ENCODE peak calls at places on chromosomes 16 and 17, in nine cellular contexts. O is IMR-90, B is breast epithelium, V is aorta, R is lung, F is pancreas, A is dorsolateral prefrontal cortex, Q is ascending aorta, H is brain microvascular endothelial cell. G is an unnamed sample.

GRCh38 chr16:85403693-85404092 is 209.4 kb upstream of the GSE1 start:
- DNase-seq in O (no peak), B (no peak), V (peak; percentile 22), R (no peak), F (peak; percentile 6), A (no peak), Q (no peak), H (no peak), G (no peak)

GRCh38 chr17:76188213-76189060 is 47.4 kb upstream of the FOXJ1 start:
- DNase-seq in O (peak; percentile 13), B (no peak), V (no peak), R (no peak), F (no peak), A (no peak), Q (no peak), H (no peak), G (no peak)

GRCh38 chr17:77374170-77374936 is 233.6 kb downstream of the SEC14L1 start:
- DNase-seq in O (peak; percentile 86), B (peak; percentile 75), V (peak; percentile 93), R (peak; percentile 80), F (peak; percentile 64), A (peak; percentile 79), Q (peak; percentile 92), H (peak; percentile 64), G (no peak)

GRCh38 chr16:88545781-88546180 is 24.4 kb upstream of the ZC3H18 start:
- DNase-seq in O (no peak), B (no peak), V (no peak), R (no peak), F (no peak), A (no peak), Q (no peak), H (no peak), G (no peak)

GRCh38 chr17:81940538-81941483 is 3.7 kb upstream of the PYCR1 start:
- DNase-seq in O (no peak), B (no peak), V (no peak), R (no peak), F (no peak), A (no peak), Q (no peak), H (no peak), G (no peak)

GRCh38 chr16:17370233-17371013 is 100.3 kb downstream of the XYLT1 start:
- DNase-seq in O (peak; percentile 69), B (no peak), V (no peak), R (no peak), F (no peak), A (no peak), Q (no peak), H (no peak), G (peak; percentile 84)

GRCh38 chr17:67801626-67802175 is 23.6 kb upstream of the BPTF start:
- DNase-seq in O (no peak), B (no peak), V (no peak), R (no peak), F (no peak), A (no peak), Q (no peak), H (no peak), G (no peak)

GRCh38 chr17:34769899-34770298 is 190.5 kb downstream of the TMEM132E start:
- DNase-seq in O (no peak), B (no peak), V (no peak), R (no peak), F (no peak), A (no peak), Q (no peak), H (no peak), G (no peak)

GRCh38 chr16:47524007-47524405 is 62.9 kb downstream of the PHKB start:
- DNase-seq in O (no peak), B (no peak), V (no peak), R (no peak), F (no peak), A (no peak), Q (no peak), H (no peak), G (no peak)

GRCh38 chr16:47519543-47519942 is 58.4 kb downstream of the PHKB start:
- DNase-seq in O (no peak), B (no peak), V (no peak), R (no peak), F (no peak), A (no peak), Q (no peak), H (no peak), G (no peak)

GRCh38 chr16:47519037-47519436 is 57.9 kb downstream of the PHKB start:
- DNase-seq in O (peak; percentile 31), B (no peak), V (no peak), R (no peak), F (no peak), A (no peak), Q (no peak), H (no peak), G (no peak)

GRCh38 chr16:47523342-47524006 is 62.3 kb downstream of the PHKB start:
- DNase-seq in O (no peak), B (no peak), V (no peak), R (no peak), F (no peak), A (no peak), Q (no peak), H (no peak), G (no peak)

DNA sequence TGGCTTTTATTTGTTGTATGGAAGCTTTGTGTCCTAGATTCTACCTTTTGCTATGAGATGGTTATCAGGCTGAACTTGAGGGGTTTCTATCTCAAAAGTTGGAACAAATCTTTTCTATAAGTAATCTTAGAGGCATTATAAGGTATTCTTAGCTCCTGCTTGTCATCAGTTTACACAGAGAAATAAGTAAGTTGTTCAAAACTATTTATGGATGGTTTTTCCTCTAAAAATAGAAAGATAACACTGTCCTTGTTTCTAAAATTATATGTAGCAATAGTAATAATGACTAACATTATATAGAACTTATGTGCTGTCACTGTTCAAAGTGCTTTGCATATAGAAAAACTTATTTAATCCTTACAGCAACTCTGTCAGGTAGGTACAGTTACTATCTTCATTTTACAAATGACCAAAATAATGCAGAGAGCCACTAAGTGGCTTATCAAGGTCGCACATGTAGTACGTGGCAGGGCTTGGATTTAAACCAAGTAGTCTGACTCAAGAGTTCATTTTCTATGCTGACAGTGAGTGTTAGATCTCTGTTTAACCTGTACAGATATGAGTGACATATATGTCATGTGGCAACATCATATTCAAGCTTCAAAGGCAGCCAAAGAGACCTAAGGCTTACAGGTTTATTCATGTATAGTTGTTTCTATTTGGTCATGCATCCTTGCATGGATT is 59.0 kb downstream of the PHKB start:
- DNase-seq in O (no peak), B (no peak), V (no peak), R (no peak), F (no peak), A (no peak), Q (no peak), H (no peak), G (no peak)
- H3K4me3 ChIP-seq in O (no peak overlapping the region), B (no peak overlapping the region), V (no peak overlapping the region), R (no peak overlapping the region), F (no peak overlapping the region), A (no peak overlapping the region), Q (no peak overlapping the region), H (no peak overlapping the region), G (no peak overlapping the region)

GRCh38 chr16:71357681-71358080 is 842 bp upstream of the CALB2 start:
- DNase-seq in O (no peak), B (no peak), V (no peak), R (no peak), F (no peak), A (no peak), Q (no peak), H (no peak), G (no peak)

GRCh38 chr16:71354156-71354555 is 4.4 kb upstream of the CALB2 start:
- DNase-seq in O (no peak), B (no peak), V (no peak), R (no peak), F (no peak), A (no peak), Q (no peak), H (no peak), G (no peak)

GRCh38 chr16:71353736-71354135 is 4.8 kb upstream of the CALB2 start:
- DNase-seq in O (no peak), B (no peak), V (no peak), R (no peak), F (no peak), A (no peak), Q (no peak), H (no peak), G (no peak)

GRCh38 chr16:71358464-71359031 is at the start of gene CALB2:
- DNase-seq in O (peak; percentile 20), B (peak; percentile 67), V (peak; percentile 66), R (peak; percentile 50), F (peak; percentile 75), A (peak; percentile 46), Q (peak; percentile 75), H (peak; percentile 24), G (peak; percentile 77)

DNA sequence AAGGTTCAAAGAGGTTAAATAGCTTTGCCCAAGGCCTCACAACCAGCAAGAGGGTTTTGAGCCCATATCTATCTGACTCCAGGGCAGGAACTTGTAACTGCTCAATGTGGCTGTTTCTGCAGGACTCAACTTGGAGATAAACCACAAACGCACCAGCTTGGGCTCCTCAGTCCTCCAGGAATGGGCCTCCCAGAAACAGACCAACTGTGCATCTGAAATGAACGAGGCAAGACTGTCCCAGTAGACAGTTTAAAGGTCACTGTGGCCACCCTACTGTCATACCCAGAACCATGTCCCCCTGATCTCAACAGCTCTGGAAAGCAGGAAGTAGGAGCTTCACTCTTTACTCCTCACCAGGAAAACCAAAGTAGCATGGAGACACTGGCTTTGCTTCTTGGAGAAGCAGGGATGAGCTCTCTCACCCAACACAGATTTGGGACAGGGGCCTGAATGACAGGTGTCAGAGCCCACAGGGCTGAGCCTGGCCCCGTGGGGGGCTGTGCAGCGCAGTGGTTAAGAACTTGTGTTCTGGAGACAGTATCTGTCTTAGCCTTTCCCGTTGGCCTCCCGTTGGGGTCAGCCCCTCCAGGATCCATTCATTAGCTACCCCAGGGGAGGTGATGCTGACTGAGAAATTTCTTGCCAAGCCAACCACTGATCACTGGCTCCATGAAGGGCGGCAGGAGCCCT is 2.3 kb upstream of the CALB2 start:
- DNase-seq in O (no peak), B (no peak), V (no peak), R (no peak), F (no peak), A (no peak), Q (no peak), H (no peak), G (no peak)
- H3K27me3 ChIP-seq in O (peaks cover 20% of the 10 kb centered on the region), B (peaks cover 8% of the 10 kb centered on the region), V (no peaks in the 10 kb centered on the region), R (no peaks in the 10 kb centered on the region), F (peaks cover 14% of the 10 kb centered on the region), A (peaks cover 15% of the 10 kb centered on the region), Q (no peaks in the 10 kb centered on the region), H (no peaks in the 10 kb centered on the region), G (no peaks in the 10 kb centered on the region)

DNA sequence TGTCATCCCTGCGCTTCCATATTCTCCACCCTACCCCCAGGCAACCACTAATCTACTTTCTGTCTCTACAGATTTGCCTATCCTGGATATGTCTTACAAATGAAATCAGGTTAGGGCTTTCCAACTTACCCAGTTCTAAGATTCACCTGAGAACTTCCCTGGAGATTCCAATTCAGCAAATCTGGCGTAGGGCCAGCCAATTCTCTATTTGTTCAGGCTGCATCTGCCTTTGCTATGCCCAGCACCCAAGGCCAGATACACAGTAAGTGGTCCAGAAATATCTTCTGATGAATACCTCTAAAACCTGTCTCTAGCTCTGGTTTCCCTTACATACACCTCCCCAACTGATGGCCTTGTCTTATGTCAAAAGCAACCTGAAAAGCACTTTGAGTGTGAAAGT is 10.4 kb upstream of the CTCF start:
- DNase-seq in O (no peak), B (no peak), V (no peak), R (no peak), F (no peak), A (no peak), Q (no peak), H (no peak), G (no peak)
- H3K4me3 ChIP-seq in O (no peak overlapping the region), B (no peak overlapping the region), V (no peak overlapping the region), R (no peak overlapping the region), F (no peak overlapping the region), A (no peak overlapping the region), Q (no peak overlapping the region), H (no peak overlapping the region), G (no peak overlapping the region)

DNA sequence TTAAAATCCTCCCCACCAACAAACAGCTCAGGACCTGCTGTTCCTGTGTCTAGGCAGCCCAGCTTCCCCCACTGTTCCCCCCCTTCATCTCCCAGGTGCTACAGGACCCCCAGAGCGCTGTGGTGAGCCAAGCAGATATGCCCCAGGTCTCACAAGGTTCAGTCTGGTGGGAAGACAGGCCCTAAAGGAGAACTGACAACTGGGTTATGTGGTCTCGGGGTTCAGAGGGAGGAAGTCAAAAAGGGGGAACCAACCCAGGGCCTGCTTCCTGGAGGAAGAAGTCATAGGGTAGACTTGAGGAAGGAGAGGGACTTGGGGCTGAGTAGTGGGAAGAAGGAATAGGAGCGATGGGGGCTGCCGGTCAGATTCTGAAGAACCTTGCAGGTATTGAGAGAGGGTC is 2.6 kb downstream of the RIPOR1 start:
- DNase-seq in O (no peak), B (no peak), V (no peak), R (no peak), F (no peak), A (no peak), Q (no peak), H (no peak), G (no peak)
- H3K27me3 ChIP-seq in O (no peaks in the 10 kb centered on the region), B (no peaks in the 10 kb centered on the region), V (no peaks in the 10 kb centered on the region), R (no peaks in the 10 kb centered on the region), F (no peaks in the 10 kb centered on the region), A (no peaks in the 10 kb centered on the region), Q (no peaks in the 10 kb centered on the region), H (no peaks in the 10 kb centered on the region), G (no peaks in the 10 kb centered on the region)